ENCODE peak calls at places on chromosomes 13 and 19, in nine cellular contexts. J is PC-3; V is body of pancreas; Y is CD4-positive, CD25-positive, alpha-beta regulatory T cell; X is Peyer's patch; W is tibial artery; K is heart left ventricle; P is brain microvascular endothelial cell; T is iPS DF 6.9. I is an unnamed sample. For H3K27me3, the result is how much of the 10 kb centered on the place peaks cover.

GRCh38 chr13:78160793-78161192 is 242.2 kb upstream of the EDNRB start:
- DNase-seq in T (no peak), K (no peak), V (no peak), X (no peak), W (no peak), P (no peak), Y (no peak), J (peak), I (no peak)

GRCh38 chr19:6750062-6750461 is 10.6 kb downstream of the TRIP10 start:
- DNase-seq in K (peak), W (no peak), Y (no peak), X (no peak), J (no peak), T (no peak), P (no peak), V (no peak), I (no peak)

GRCh38 chr19:13195678-13196077 is 45.5 kb downstream of the IER2 start:
- DNase-seq in J (no peak), X (peak), W (no peak), P (no peak), T (peak), V (peak), Y (peak), K (no peak), I (no peak)

GRCh38 chr19:46828484-46828883 is 22.2 kb downstream of the AP2S1 start:
- DNase-seq in T (no peak), P (no peak), K (no peak), J (peak), W (no peak), X (no peak), V (no peak), Y (no peak), I (no peak)

GRCh38 chr19:21023901-21024300 is 3.4 kb downstream of the ZNF430 start:
- DNase-seq in X (no peak), Y (no peak), T (no peak), W (no peak), V (no peak), J (peak), K (no peak), P (peak), I (no peak)

GRCh38 chr13:67096418-67096817 is 133.7 kb downstream of the PCDH9 start:
- DNase-seq in X (no peak), V (no peak), T (no peak), Y (no peak), J (no peak), P (no peak), W (no peak), K (no peak), I (no peak)

GRCh38 chr13:80010286-80010831 is 330.6 kb downstream of the SPRY2 start:
- DNase-seq in Y (no peak), W (no peak), V (peak), K (no peak), P (no peak), J (no peak), T (no peak), X (no peak), I (no peak)

GRCh38 chr13:34762312-34762711 is 179.8 kb upstream of the NBEA start:
- DNase-seq in V (no peak), P (no peak), W (no peak), Y (no peak), K (no peak), X (no peak), J (no peak), T (no peak), I (no peak)

GRCh38 chr13:95678967-95679366 is 2.0 kb downstream of the DNAJC3 start:
- DNase-seq in P (no peak), Y (no peak), K (no peak), T (no peak), X (no peak), V (no peak), W (no peak), J (no peak), I (no peak)

GRCh38 chr13:101946411-101946810 is 455.4 kb downstream of the FGF14 start:
- DNase-seq in W (no peak), X (no peak), K (no peak), J (no peak), V (no peak), Y (no peak), T (no peak), P (no peak), I (no peak)

GRCh38 chr13:112444001-112444311 is 67.8 kb downstream of the SPACA7 start:
- DNase-seq in X (no peak), V (peak), Y (no peak), W (peak), J (peak), K (peak), T (peak), P (peak), I (no peak)

GRCh38 chr19:33724021-33724722 is 72.5 kb upstream of the KCTD15 start:
- DNase-seq in X (no peak), P (no peak), W (no peak), V (no peak), Y (no peak), T (no peak), J (no peak), K (no peak), I (no peak)

GRCh38 chr19:6571167-6571566 is 19.8 kb downstream of the CD70 start:
- DNase-seq in Y (no peak), T (no peak), X (no peak), P (no peak), K (no peak), W (no peak), V (no peak), J (no peak), I (no peak)

GRCh38 chr19:28454083-28454482 is 758.9 kb downstream of the UQCRFS1 start:
- DNase-seq in W (no peak), V (no peak), Y (no peak), T (no peak), K (no peak), P (no peak), X (no peak), J (no peak), I (no peak)

GRCh38 chr19:47057328-47057727 is 8.9 kb upstream of the TMEM160 start:
- DNase-seq in K (no peak), W (no peak), V (no peak), T (no peak), Y (no peak), J (no peak), X (no peak), P (peak), I (no peak)

GRCh38 chr13:80473695-80474094 is 132.8 kb upstream of the SPRY2 start:
- DNase-seq in V (peak), T (no peak), Y (no peak), X (no peak), W (no peak), J (peak), P (peak), K (no peak), I (no peak)

GRCh38 chr19:10316229-10317044 is 622 bp upstream of the FDX2 start:
- DNase-seq in P (no peak), V (no peak), X (no peak), J (no peak), W (no peak), K (no peak), T (no peak), Y (no peak), I (no peak)

GRCh38 chr19:10192922-10193321 is 1.8 kb downstream of the DNMT1 start:
- DNase-seq in K (no peak), J (no peak), P (no peak), Y (no peak), W (no peak), T (no peak), X (no peak), V (no peak), I (no peak)

GRCh38 chr19:44517146-44517545 is 12.3 kb downstream of the CEACAM20 start:
- DNase-seq in K (no peak), P (no peak), W (no peak), V (no peak), T (no peak), X (no peak), J (no peak), Y (no peak), I (no peak)

GRCh38 chr13:98050041-98050466 is 92.8 kb upstream of the FARP1 start:
- DNase-seq in W (no peak), P (peak), K (no peak), X (no peak), J (peak), T (no peak), V (peak), Y (no peak), I (no peak)

GRCh38 chr19:35717665-35718344 is at the start of gene KMT2B:
- DNase-seq in Y (no peak), X (no peak), K (no peak), V (no peak), J (peak), T (no peak), W (no peak), P (no peak), I (no peak)

GRCh38 chr19:45355910-45356309 is 14.5 kb downstream of the ERCC2 start:
- DNase-seq in V (no peak), T (no peak), X (no peak), Y (no peak), P (no peak), J (no peak), K (no peak), W (no peak), I (no peak)

GRCh38 chr19:11624064-11624463 is 26.8 kb downstream of the ZNF627 start:
- DNase-seq in J (peak), W (no peak), K (no peak), Y (no peak), T (no peak), V (no peak), P (peak), X (no peak), I (no peak)

GRCh38 chr19:17049711-17050280 is 23.2 kb upstream of the CPAMD8 start:
- DNase-seq in W (no peak), P (peak), Y (no peak), X (no peak), V (no peak), J (peak), T (no peak), K (no peak), I (no peak)

GRCh38 chr19:45444318-45445041 is 20.8 kb upstream of the ERCC1 start:
- DNase-seq in K (peak), W (peak), X (peak), T (no peak), J (peak), P (peak), V (peak), Y (peak), I (peak)

GRCh38 chr13:80235559-80236296 is 105.2 kb downstream of the SPRY2 start:
- DNase-seq in V (peak), J (peak), K (no peak), Y (no peak), P (peak), X (no peak), T (no peak), W (no peak), I (no peak)

GRCh38 chr13:114035583-114036501 is 62.0 kb upstream of the C13orf46 start:
- DNase-seq in V (no peak), J (no peak), Y (no peak), X (no peak), T (no peak), P (peak), K (no peak), W (no peak), I (no peak)

GRCh38 chr19:35935911-35936737 is at the start of gene LRFN3:
- DNase-seq in W (peak), P (peak), K (peak), J (peak), Y (peak), X (peak), V (peak), T (peak), I (no peak)

GRCh38 chr19:5345895-5346386 is 5.3 kb upstream of the PTPRS start:
- DNase-seq in Y (no peak), T (no peak), J (peak), P (peak), V (no peak), K (no peak), W (no peak), X (no peak), I (no peak)

GRCh38 chr19:10808937-10809655 is 26.9 kb downstream of the TMED1 start:
- DNase-seq in X (no peak), J (peak), T (no peak), P (peak), V (no peak), W (no peak), Y (no peak), K (no peak), I (no peak)

GRCh38 chr13:78022164-78022877 is 103.7 kb upstream of the EDNRB start:
- DNase-seq in P (peak), Y (no peak), V (no peak), K (no peak), J (peak), W (no peak), T (no peak), X (peak), I (no peak)

GRCh38 chr13:92303428-92303827 is 905.0 kb downstream of the GPC5 start:
- DNase-seq in P (peak), X (no peak), V (no peak), K (no peak), W (no peak), J (no peak), T (no peak), Y (no peak), I (no peak)

DNA sequence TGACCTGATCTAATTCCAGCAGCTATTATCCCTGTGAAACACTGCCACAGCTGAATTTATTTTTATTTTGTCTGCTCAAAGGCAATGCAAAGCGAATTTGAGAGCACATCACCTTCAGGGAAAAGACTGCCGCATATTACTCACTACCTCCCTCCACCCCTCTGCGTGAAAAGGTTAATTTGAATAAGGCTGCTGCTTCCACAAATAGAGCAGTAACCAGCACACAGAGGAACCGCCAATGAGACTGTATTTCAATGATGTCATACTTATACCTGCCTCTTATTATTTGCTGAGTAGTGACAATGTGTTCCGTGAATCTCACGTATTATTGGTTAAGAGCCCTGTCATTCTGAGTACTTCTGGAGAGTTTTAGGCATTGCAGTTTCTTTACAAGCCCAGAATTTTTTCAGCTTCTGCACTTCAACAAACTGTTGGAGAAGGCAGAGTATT is 156.1 kb upstream of the KLF12 start:
- DNase-seq in Y (peak), V (peak), P (peak), W (no peak), J (peak), X (peak), T (no peak), K (no peak), I (no peak)
- H3K27ac ChIP-seq in Y (no peak), V (no peak), P (no peak), W (no peak), J (no peak), X (peak), T (no peak), K (peak), I (peak)

GRCh38 chr13:33205224-33205623 is 80.3 kb downstream of the STARD13 start:
- DNase-seq in V (no peak), T (no peak), P (no peak), X (no peak), W (no peak), K (no peak), Y (no peak), J (no peak), I (no peak)

GRCh38 chr13:33206425-33206824 is 79.1 kb downstream of the STARD13 start:
- DNase-seq in T (no peak), W (no peak), X (no peak), K (no peak), Y (no peak), P (no peak), J (peak), V (no peak), I (no peak)

GRCh38 chr13:33202644-33203169 is 82.8 kb downstream of the STARD13 start:
- DNase-seq in J (no peak), T (no peak), V (no peak), P (no peak), Y (no peak), K (no peak), W (no peak), X (no peak), I (no peak)

GRCh38 chr13:33205804-33206221 is 79.7 kb downstream of the STARD13 start:
- DNase-seq in X (no peak), V (peak), T (no peak), P (peak), K (no peak), Y (no peak), W (peak), J (no peak), I (no peak)

GRCh38 chr13:33204130-33204927 is 81.2 kb downstream of the STARD13 start:
- DNase-seq in X (no peak), Y (no peak), W (peak), P (peak), K (peak), T (no peak), J (no peak), V (peak), I (peak)
- H3K4me3 ChIP-seq in X (no peak), Y (peak), W (peak), P (peak), K (peak), T (no peak), J (no peak), V (no peak), I (peak)

DNA sequence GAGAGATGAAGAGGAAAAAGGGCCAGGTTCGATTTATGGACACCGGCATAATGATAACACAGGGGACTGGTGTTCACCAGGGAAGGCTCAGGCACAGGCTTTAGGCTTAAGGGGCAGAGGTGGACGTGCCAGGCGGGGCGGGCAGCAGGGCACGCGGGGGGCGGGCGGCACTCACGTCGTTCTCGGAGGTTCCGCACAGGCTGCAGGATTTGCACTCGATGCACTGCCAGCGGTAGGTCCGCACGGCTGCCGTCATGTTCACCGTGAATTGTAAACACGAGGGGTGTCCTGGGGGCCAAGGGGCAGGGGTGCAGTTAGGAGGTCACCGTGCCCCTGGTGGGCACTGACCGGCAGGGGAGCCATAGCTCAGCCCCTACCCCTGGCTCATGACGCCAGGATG is 10.6 kb downstream of the DPF1 start:
- DNase-seq in X (no peak), J (no peak), K (peak), T (no peak), V (no peak), W (no peak), P (no peak), Y (no peak), I (no peak)
- H3K27me3 ChIP-seq in X (under half), J (under half), K (under half), T (under half), V (under half), W (under half), P (under half), Y (under half), I (under half)

GRCh38 chr13:109786457-109787134 is at the start of gene IRS2:
- DNase-seq in K (peak), V (peak), W (peak), Y (peak), T (no peak), P (peak), J (peak), X (peak), I (peak)
- H3K27ac ChIP-seq in K (peak), V (peak), W (peak), Y (peak), T (no peak), P (peak), J (no peak), X (peak), I (peak)

GRCh38 chr19:18608805-18609716 is 2.5 kb upstream of the CRLF1 start:
- DNase-seq in Y (no peak), J (no peak), T (no peak), K (no peak), X (no peak), W (no peak), V (no peak), P (no peak), I (no peak)

GRCh38 chr19:18609717-18610051 is 3.0 kb upstream of the TMEM59L start:
- DNase-seq in J (no peak), K (no peak), P (no peak), W (no peak), T (no peak), Y (no peak), V (no peak), X (no peak), I (no peak)

GRCh38 chr19:18607222-18608101 is 863 bp upstream of the CRLF1 start:
- DNase-seq in P (no peak), W (no peak), X (no peak), K (no peak), T (no peak), Y (no peak), V (no peak), J (no peak), I (no peak)

GRCh38 chr19:18606281-18607221 is at the start of gene CRLF1:
- DNase-seq in J (no peak), V (no peak), T (no peak), P (no peak), W (no peak), K (no peak), Y (no peak), X (no peak), I (no peak)

DNA sequence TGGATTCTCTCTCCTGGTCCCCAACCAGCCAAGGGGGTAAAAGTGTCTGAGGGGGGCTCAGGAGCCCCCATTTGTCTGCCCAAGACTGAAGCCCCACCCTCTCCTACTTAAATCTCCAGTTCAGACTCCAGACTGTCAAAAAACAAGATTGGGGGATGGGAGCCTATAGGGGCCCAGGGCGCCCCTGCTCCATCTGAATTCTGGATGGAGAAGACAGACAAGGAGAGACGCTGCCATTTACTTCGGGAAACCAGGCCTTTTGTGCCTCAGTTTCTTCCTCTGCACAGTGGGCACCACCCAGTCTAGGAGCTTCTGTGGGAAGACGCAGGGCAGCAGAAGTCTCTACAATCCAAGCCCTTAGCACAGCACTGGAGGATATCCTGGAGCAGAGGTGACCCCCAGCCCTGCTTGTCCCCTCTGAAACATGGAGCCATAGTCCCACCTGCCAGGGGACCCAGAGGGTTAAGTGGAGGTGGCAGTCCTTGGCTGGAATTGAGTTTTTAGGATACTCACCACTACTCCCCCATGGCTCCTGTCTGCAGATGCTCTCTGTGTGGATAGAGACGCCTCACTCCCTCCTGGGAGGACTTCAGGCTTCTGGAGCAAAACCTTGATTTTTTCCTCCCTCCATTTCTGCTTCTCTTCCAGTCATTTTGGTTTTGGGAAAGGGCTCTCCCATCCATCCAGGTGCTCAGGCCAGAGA is 1.7 kb upstream of the CRLF1 start:
- DNase-seq in T (no peak), W (no peak), Y (no peak), P (no peak), K (no peak), V (no peak), J (no peak), X (no peak), I (no peak)
- H3K4me3 ChIP-seq in T (no peak), W (peak), Y (no peak), P (no peak), K (no peak), V (no peak), J (no peak), X (no peak), I (no peak)

GRCh38 chr13:31733709-31734108 is 5.6 kb upstream of the RXFP2 start:
- DNase-seq in T (no peak), P (no peak), J (no peak), V (no peak), X (no peak), W (no peak), Y (no peak), K (no peak), I (no peak)
- H3K27me3 ChIP-seq in T (under half), P (under half), J (under half), V (under half), X (under half), W (under half), Y (under half), K (under half), I (under half)

GRCh38 chr13:108963276-108963810 is 333.9 kb downstream of the MYO16 start:
- DNase-seq in T (no peak), X (no peak), K (no peak), V (no peak), Y (no peak), W (no peak), J (no peak), P (no peak), I (no peak)
- H3K27ac ChIP-seq in T (no peak), X (no peak), K (no peak), V (no peak), Y (no peak), W (no peak), J (no peak), P (no peak), I (no peak)

DNA sequence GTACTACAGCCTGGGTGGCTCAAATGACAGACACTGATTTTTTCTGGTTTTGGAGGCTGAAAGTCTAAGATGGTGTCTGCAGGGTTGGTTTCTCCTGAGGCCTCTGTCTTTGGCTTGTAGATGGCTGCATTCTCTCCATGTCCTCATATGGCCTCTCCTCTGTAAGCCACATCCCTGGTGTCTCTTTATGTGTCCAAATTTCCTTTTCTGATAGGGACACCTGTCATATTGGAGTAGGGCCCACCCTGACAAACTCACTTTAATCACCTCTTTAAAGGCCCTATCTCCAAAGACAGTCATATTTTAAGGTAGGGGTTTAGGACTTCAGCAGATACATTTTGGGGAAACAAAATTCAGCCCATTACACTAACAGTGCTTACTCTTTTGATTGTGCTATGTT is 32.0 kb upstream of the WASF3 start:
- DNase-seq in T (no peak), P (no peak), X (no peak), K (no peak), Y (no peak), J (no peak), V (no peak), W (no peak), I (no peak)
- H3K4me3 ChIP-seq in T (no peak), P (no peak), X (no peak), K (no peak), Y (no peak), J (no peak), V (no peak), W (no peak), I (no peak)

I was measured in thoracic aorta.